ENCODE peak calls at places on chromosomes 12 and 14, in nine cellular contexts. X is epithelial cell of esophagus, W is mammary epithelial cell, F is GM20000, M is HFFc6, C is lung, H is neural crest cell, Q is BE2C, U is brain microvascular endothelial cell. K is an unnamed sample.

GRCh38 chr14:78598046-78598652 is 428.0 kb downstream of the NRXN3 start:
- DNase-seq in X (peak), W (peak), F (peak), M (peak), C (peak), H (peak), Q (peak), U (peak), K (peak)

GRCh38 chr14:26925876-26926584 is 328.2 kb upstream of the NOVA1 start:
- DNase-seq in X (no peak), W (no peak), F (no peak), M (no peak), C (peak), H (no peak), Q (no peak), U (no peak), K (no peak)

GRCh38 chr14:76917158-76917596 is 91.0 kb downstream of the LRRC74A start:
- DNase-seq in X (peak), W (peak), F (no peak), M (peak), C (peak), H (peak), Q (peak), U (peak), K (peak)

GRCh38 chr12:71230542-71230941 is 72.7 kb upstream of the TSPAN8 start:
- DNase-seq in X (no peak), W (no peak), F (no peak), M (no peak), C (no peak), H (no peak), Q (no peak), U (no peak), K (no peak)

GRCh38 chr12:129186952-129187351 is 333.7 kb downstream of the GLT1D1 start:
- DNase-seq in X (no peak), W (no peak), F (no peak), M (no peak), C (no peak), H (no peak), Q (no peak), U (no peak), K (no peak)

GRCh38 chr14:104749111-104749649 is 3.8 kb upstream of the SIVA1 start:
- DNase-seq in X (peak), W (peak), F (no peak), M (peak), C (no peak), H (no peak), Q (no peak), U (no peak), K (peak)

GRCh38 chr14:23182372-23183014 is 967 bp downstream of the SLC7A8 start:
- DNase-seq in X (peak), W (peak), F (no peak), M (no peak), C (peak), H (no peak), Q (no peak), U (no peak), K (peak)

GRCh38 chr14:100755649-100756048 is 29.0 kb downstream of the DLK1 start:
- DNase-seq in X (peak), W (peak), F (no peak), M (peak), C (no peak), H (no peak), Q (no peak), U (no peak), K (peak)

GRCh38 chr12:76462668-76463224 is 96.8 kb downstream of the OSBPL8 start:
- DNase-seq in X (no peak), W (no peak), F (no peak), M (no peak), C (no peak), H (no peak), Q (no peak), U (no peak), K (no peak)

GRCh38 chr12:109462868-109463692 is 14.0 kb downstream of the KCTD10 start:
- DNase-seq in X (peak), W (peak), F (no peak), M (peak), C (peak), H (peak), Q (peak), U (peak), K (peak)

GRCh38 chr12:54420766-54421144 is 1.7 kb upstream of the ITGA5 start:
- DNase-seq in X (no peak), W (no peak), F (no peak), M (no peak), C (no peak), H (no peak), Q (no peak), U (no peak), K (no peak)

GRCh38 chr12:54984602-54985376 is at the start of gene TESPA1:
- DNase-seq in X (no peak), W (no peak), F (peak), M (no peak), C (peak), H (no peak), Q (no peak), U (no peak), K (no peak)

GRCh38 chr14:95498622-95499353 is 17.7 kb downstream of the SYNE3 start:
- DNase-seq in X (no peak), W (no peak), F (no peak), M (no peak), C (no peak), H (no peak), Q (peak), U (no peak), K (no peak)

GRCh38 chr12:92290016-92290685 is 144.5 kb upstream of the BTG1 start:
- DNase-seq in X (peak), W (peak), F (no peak), M (peak), C (no peak), H (no peak), Q (no peak), U (peak), K (no peak)

GRCh38 chr14:90615444-90616095 is 200.7 kb downstream of the TTC7B start:
- DNase-seq in X (no peak), W (no peak), F (no peak), M (no peak), C (no peak), H (no peak), Q (peak), U (no peak), K (no peak)

GRCh38 chr12:108004368-108004767 is 124.7 kb upstream of the WSCD2 start:
- DNase-seq in X (peak), W (no peak), F (no peak), M (no peak), C (no peak), H (no peak), Q (no peak), U (no peak), K (peak)

GRCh38 chr14:63394856-63395255 is 76.1 kb upstream of the GPHB5 start:
- DNase-seq in X (peak), W (peak), F (no peak), M (peak), C (no peak), H (no peak), Q (no peak), U (no peak), K (no peak)

GRCh38 chr14:55074662-55075061 is 23.2 kb downstream of the MAPK1IP1L start:
- DNase-seq in X (peak), W (no peak), F (peak), M (no peak), C (no peak), H (no peak), Q (no peak), U (no peak), K (peak)

GRCh38 chr14:23425169-23425568 is 10.3 kb downstream of the MYH7 start:
- DNase-seq in X (no peak), W (no peak), F (no peak), M (no peak), C (no peak), H (no peak), Q (no peak), U (no peak), K (no peak)

GRCh38 chr14:98959958-98960616 is 311.9 kb downstream of the BCL11B start:
- DNase-seq in X (no peak), W (no peak), F (no peak), M (no peak), C (no peak), H (no peak), Q (no peak), U (no peak), K (no peak)

GRCh38 chr12:68240975-68241374 is 12.4 kb downstream of the IL22 start:
- DNase-seq in X (peak), W (peak), F (peak), M (no peak), C (no peak), H (no peak), Q (no peak), U (peak), K (no peak)

GRCh38 chr12:25119020-25119419 is 75.9 kb downstream of the DNAI7 start:
- DNase-seq in X (no peak), W (no peak), F (peak), M (no peak), C (no peak), H (no peak), Q (no peak), U (no peak), K (peak)
- TF ChIP-seq CTCF in X (no peak), W (peak), F (peak), M (peak), C (no peak), H (peak), Q (peak), U (no peak), K (peak)

DNA sequence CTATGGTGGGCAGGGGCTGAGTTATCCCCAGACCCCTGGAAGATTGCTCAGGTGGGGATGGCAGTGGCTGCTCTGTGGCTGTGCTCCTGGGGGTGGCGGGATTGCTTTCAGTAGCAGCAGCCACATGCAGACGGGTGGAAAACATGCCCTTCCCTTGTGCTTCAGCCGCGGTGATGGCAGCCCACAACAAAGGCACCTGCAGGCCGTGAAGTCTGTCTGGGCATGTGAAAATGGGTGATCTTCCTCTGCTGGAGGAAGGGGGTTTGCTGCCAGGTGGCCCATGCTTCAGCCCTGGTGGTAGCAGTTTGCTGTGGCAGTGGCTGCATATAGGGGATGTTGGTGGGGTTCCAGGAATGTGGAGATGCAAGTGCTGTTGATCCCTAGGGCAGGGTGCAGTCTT is 326.2 kb upstream of the RGS6 start:
- DNase-seq in X (no peak), W (no peak), F (no peak), M (no peak), C (no peak), H (no peak), Q (no peak), U (no peak), K (no peak)
- TF ChIP-seq CTCF in X (no peak), W (no peak), F (no peak), M (no peak), C (no peak), H (no peak), Q (no peak), U (no peak), K (no peak)

GRCh38 chr12:61538951-61539350 is 721.3 kb upstream of the USP15 start:
- DNase-seq in X (peak), W (peak), F (no peak), M (no peak), C (no peak), H (no peak), Q (no peak), U (peak), K (peak)
- TF ChIP-seq CTCF in X (peak), W (peak), F (no peak), M (peak), C (no peak), H (peak), Q (no peak), U (no peak), K (peak)

DNA sequence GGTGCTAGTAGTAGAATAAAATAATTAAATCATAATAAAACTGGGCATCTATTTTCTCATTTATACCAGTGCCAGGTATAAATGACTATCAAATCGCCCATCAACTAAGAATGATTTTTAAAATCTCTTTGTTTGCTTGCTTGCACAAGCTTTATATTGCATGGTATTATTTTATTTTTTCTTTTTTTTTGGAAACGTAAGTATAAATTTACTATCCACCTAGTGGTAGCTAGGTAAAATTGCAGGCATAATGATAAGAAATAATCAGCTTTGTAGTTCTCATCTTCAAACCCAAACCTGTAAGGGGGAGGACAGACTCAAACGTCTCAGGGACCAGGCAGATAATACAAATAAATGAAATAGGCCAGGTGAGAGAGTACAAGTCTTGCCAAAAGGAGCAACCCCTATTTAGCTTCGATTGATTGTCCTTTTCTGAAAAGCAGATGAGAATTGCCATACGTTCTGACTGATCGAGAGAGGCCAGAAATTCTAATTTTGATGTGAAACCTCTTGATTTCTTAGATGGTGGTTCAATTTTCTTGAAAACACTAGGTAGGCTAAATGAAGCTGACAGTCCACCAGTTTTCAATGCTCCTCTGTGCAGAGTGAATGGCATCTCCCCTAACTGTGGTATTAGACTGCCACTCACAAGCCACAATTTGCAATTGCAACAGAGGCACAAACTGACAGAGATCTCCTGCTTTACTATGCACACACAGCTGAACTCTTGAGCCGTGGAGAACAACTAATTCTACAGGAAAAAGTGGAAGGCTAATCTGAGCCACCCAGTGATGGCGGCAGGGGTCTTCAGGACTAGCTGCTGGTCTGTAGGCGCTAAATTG is 189.3 kb downstream of the DACT1 start:
- DNase-seq in X (no peak), W (no peak), F (no peak), M (no peak), C (no peak), H (no peak), Q (no peak), U (no peak), K (no peak)
- TF ChIP-seq CTCF in X (no peak), W (peak), F (no peak), M (peak), C (no peak), H (peak), Q (peak), U (peak), K (peak)

K was measured in MCF 10A.